ENCODE peak calls at places on chromosomes 13 and 19, in ten cellular contexts. D, Q, E, K, F, G, W, V, C and X are unnamed samples.

GRCh38 chr19:14048439-14049153 is 13.3 kb downstream of the PALM3 start:
- DNase-seq in D (peak), Q (peak), E (peak), K (no peak), F (no peak), G (peak), W (peak), V (peak), C (peak), X (no peak)

GRCh38 chr19:7673995-7674667 is 2.8 kb upstream of the MCEMP1 start:
- DNase-seq in D (no peak), Q (peak), E (peak), K (no peak), F (no peak), G (peak), W (peak), V (peak), C (peak), X (no peak)

GRCh38 chr13:105446197-105446596 is 1089.3 kb downstream of the EFNB2 start:
- DNase-seq in D (no peak), Q (no peak), E (no peak), K (no peak), F (no peak), G (no peak), W (peak), V (no peak), C (no peak), X (no peak)

GRCh38 chr19:34291235-34291634 is 36.9 kb downstream of the GARRE1 start:
- DNase-seq in D (no peak), Q (no peak), E (no peak), K (no peak), F (no peak), G (no peak), W (no peak), V (no peak), C (no peak), X (no peak)

GRCh38 chr13:96421314-96421713 is 331.4 kb downstream of the HS6ST3 start:
- DNase-seq in D (no peak), Q (no peak), E (no peak), K (no peak), F (no peak), G (no peak), W (no peak), V (no peak), C (no peak), X (no peak)

GRCh38 chr19:8831832-8832131 is 322 bp downstream of the ZNF558 start:
- DNase-seq in D (no peak), Q (no peak), E (no peak), K (no peak), F (no peak), G (no peak), W (no peak), V (no peak), C (no peak), X (no peak)

GRCh38 chr13:23147264-23147663 is 33.5 kb upstream of the SGCG start:
- DNase-seq in D (no peak), Q (no peak), E (no peak), K (no peak), F (no peak), G (no peak), W (no peak), V (no peak), C (no peak), X (no peak)

GRCh38 chr13:67372868-67373464 is 142.8 kb upstream of the PCDH9 start:
- DNase-seq in D (no peak), Q (no peak), E (no peak), K (no peak), F (no peak), G (no peak), W (no peak), V (no peak), C (no peak), X (no peak)

DNA sequence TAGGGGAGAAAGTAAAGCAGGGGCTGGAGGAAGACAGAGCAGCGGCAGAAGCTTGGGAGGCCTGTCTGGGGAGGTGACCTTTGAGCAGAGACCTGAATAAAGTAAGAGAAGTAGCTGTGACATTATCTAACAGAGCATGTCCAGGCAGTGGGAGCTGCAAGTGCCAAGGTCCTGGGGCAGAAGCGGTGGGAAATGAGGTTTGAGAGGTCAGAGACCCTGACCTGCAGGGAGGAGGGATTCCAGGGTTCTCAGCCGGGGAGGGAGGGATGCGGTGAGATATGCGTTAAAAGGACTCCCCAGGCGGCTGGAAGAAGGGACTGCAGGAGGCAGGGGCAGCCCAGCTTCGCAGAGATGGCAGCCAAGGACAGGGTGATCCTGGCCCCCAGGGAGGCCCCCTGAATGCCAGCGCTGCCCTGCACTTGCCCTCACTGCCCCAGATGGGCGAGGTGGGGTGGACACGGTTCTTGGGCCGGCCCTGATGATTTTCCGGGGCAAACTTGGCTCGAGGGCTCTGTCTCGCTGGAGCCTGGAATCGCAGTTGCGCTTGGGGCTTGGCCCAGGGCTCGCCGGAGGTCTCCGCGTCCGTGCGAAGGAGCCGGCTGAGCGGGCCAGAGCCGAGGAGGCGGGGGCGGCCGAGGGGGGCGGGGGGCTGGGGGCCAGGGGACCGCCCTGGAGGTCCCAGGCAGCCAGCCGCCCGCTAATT is 3.2 kb downstream of the CRLF1 start:
- DNase-seq in D (peak), Q (peak), E (peak), K (no peak), F (no peak), G (peak), W (peak), V (peak), C (no peak), X (no peak)
- TF ChIP-seq CTCF in D (no peak), Q (peak), E (peak), K (peak), F (peak), G (peak), W (peak), V (peak), C (peak), X (peak)

GRCh38 chr13:30107536-30108136 is 199.7 kb downstream of the KATNAL1 start:
- DNase-seq in D (no peak), Q (no peak), E (peak), K (no peak), F (no peak), G (peak), W (peak), V (no peak), C (no peak), X (no peak)

GRCh38 chr13:30107126-30107525 is 200.2 kb downstream of the KATNAL1 start:
- DNase-seq in D (no peak), Q (no peak), E (no peak), K (no peak), F (no peak), G (no peak), W (no peak), V (no peak), C (no peak), X (no peak)

GRCh38 chr13:30103161-30103858 is 204.0 kb downstream of the KATNAL1 start:
- DNase-seq in D (no peak), Q (no peak), E (no peak), K (no peak), F (no peak), G (no peak), W (no peak), V (no peak), C (no peak), X (no peak)

GRCh38 chr13:30108216-30108912 is 199.0 kb downstream of the KATNAL1 start:
- DNase-seq in D (no peak), Q (no peak), E (no peak), K (no peak), F (no peak), G (no peak), W (no peak), V (no peak), C (no peak), X (no peak)

GRCh38 chr13:30105381-30105780 is 202.0 kb downstream of the KATNAL1 start:
- DNase-seq in D (no peak), Q (no peak), E (no peak), K (no peak), F (no peak), G (no peak), W (no peak), V (no peak), C (no peak), X (no peak)
- TF ChIP-seq CTCF in D (no peak), Q (no peak), E (no peak), K (no peak), F (no peak), G (no peak), W (no peak), V (no peak), C (no peak), X (no peak)

GRCh38 chr19:50008532-50008931 is 16.6 kb downstream of the VRK3 start:
- DNase-seq in D (peak), Q (no peak), E (no peak), K (no peak), F (no peak), G (no peak), W (peak), V (peak), C (peak), X (no peak)
- TF ChIP-seq CTCF in D (no peak), Q (no peak), E (peak), K (no peak), F (no peak), G (peak), W (peak), V (no peak), C (peak), X (peak)

DNA sequence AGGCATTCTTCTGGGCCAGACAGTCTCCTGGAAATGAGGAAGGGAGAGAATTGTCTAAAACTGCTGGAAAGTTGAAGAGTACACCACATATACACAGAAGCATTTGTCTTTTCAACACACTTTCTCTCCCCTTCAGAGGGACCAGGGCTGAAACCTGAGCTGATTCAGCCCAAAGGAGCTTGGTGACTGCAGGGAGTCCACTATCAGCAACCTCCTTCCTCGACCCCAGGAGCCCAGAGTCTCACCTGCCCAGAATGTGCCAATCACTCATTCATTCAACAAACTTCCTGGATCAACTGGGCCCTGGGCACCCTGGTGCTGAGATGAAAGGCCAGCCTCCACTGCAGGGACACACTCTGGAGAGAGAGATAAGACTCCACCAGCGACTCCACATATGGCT is 128.9 kb upstream of the VSTM2B start:
- DNase-seq in D (no peak), Q (no peak), E (no peak), K (no peak), F (no peak), G (no peak), W (no peak), V (no peak), C (no peak), X (no peak)
- TF ChIP-seq CTCF in D (no peak), Q (no peak), E (no peak), K (no peak), F (no peak), G (no peak), W (no peak), V (no peak), C (no peak), X (no peak)

DNA sequence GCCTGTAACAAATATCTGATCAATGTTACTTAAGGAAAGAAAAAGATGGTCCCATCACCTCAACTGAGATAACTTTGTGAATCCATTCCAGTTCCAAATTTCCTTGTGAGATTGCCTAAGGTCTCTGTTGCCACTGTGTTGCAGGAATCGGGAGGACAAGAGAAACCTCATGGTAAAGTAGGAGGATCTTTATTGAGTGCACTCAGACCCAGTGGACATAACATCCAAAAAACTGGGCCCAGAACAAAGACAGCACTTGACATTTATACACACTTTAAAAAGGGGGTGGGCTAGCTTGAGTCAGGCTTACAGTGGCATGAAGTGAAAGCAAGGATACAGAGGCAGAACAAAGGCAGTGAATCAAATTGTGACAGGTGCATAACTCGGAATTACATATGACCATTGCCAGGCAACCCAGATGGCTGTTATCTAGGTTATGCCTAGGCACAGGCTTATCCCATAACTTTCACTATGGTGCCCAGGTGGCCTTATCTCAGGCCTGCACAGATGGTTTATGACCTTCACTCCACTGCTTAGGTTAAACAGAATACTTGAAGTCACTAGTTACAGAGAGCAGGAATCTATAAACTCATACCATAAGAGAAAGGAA is 459.4 kb upstream of the PCDH20 start:
- DNase-seq in D (no peak), Q (no peak), E (no peak), K (no peak), F (no peak), G (no peak), W (peak), V (no peak), C (no peak), X (no peak)
- TF ChIP-seq CTCF in D (no peak), Q (no peak), E (no peak), K (no peak), F (no peak), G (no peak), W (no peak), V (no peak), C (no peak), X (no peak)

DNA sequence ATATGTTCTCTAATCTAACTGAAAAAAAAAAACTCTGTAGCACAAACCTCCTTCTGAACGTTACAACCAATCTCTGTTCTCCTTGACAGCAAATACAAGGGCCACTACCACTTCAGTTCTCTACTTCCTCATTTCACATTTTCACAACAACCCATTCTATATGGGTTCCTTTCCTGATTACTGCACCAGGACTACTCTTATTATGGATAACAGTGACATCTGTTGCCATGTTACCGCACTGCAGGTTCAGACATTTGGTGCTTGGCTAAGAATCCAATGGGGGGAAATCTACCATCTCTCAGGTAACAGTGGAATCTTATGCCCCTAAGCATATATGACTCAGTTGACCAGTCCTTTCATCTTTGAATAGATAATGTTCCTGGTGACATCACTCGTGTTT is 11.6 kb upstream of the FPR3 start:
- DNase-seq in D (peak), Q (no peak), E (peak), K (no peak), F (no peak), G (peak), W (peak), V (peak), C (no peak), X (no peak)
- TF ChIP-seq CTCF in D (no peak), Q (no peak), E (peak), K (peak), F (peak), G (peak), W (no peak), V (peak), C (no peak), X (peak)

GRCh38 chr13:27788271-27788670 is 4.0 kb upstream of the GSX1 start:
- DNase-seq in D (no peak), Q (no peak), E (no peak), K (no peak), F (no peak), G (no peak), W (no peak), V (no peak), C (no peak), X (no peak)

GRCh38 chr13:27783111-27783510 is 9.2 kb upstream of the GSX1 start:
- DNase-seq in D (no peak), Q (peak), E (peak), K (no peak), F (no peak), G (peak), W (peak), V (no peak), C (no peak), X (no peak)
- TF ChIP-seq CTCF in D (no peak), Q (peak), E (peak), K (peak), F (peak), G (peak), W (no peak), V (no peak), C (peak), X (peak)

DNA sequence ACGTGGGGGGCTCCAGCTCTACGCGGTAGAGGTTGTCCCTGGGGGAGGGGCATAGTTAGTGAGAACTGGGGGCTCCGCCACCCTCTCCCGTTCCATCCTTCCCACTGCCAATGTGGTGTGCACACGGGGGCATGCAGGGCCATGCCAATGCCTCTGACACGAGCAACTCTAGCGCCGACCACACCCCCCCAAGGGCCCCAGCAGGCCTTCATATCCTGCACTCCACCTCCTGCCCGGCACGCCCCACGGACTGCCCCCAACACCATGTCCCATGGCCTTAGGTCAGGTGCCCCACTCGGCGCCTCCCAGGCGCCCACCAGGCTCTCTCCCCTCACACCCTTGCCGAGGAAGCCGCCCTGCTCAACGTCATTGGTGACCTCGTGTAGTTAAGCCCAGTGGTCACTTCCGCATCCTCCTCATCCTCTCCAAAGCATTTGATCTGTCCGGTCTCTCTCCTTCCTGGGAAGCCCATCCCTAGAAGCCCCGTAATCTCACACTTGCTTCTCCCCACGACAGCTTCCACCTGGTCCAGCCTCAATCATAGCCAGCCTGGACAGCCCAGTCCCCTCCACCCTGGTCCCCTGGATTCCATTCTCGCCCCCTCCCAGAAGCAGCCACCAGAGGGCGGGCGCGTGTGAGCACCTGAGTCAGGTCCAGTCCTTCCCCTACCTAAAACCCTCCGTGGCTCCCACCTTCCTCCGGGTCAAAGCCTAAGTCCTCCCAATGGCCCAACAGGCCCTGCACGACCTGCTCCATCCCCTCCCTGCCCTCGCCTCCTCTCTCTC is 2.1 kb downstream of the SEMA6B start:
- DNase-seq in D (no peak), Q (no peak), E (no peak), K (no peak), F (no peak), G (peak), W (no peak), V (peak), C (no peak), X (peak)
- TF ChIP-seq CTCF in D (no peak), Q (no peak), E (peak), K (no peak), F (peak), G (peak), W (no peak), V (no peak), C (peak), X (no peak)